ENCODE peak calls at places on chromosomes 2 and 18, in nine cellular contexts. M, L, J, G, B, X, F, S and V are unnamed samples.

GRCh38 chr2:161045726-161046125 is 114.5 kb upstream of the TANK start:
- DNase-seq in M (peak; percentile 52), L (no peak), J (no peak), G (no peak), B (no peak), X (no peak), F (no peak), S (no peak), V (no peak)

GRCh38 chr18:10247402-10248117 is 206.9 kb upstream of the APCDD1 start:
- DNase-seq in M (no peak), L (no peak), J (no peak), G (no peak), B (no peak), X (no peak), F (no peak), S (no peak), V (no peak)

GRCh38 chr2:215882689-215883088 is 130.7 kb downstream of the MREG start:
- DNase-seq in M (no peak), L (no peak), J (no peak), G (no peak), B (no peak), X (no peak), F (no peak), S (no peak), V (no peak)

GRCh38 chr2:112542974-112543760 is 902 bp downstream of the POLR1B start:
- DNase-seq in M (peak; percentile 6), L (no peak), J (no peak), G (no peak), B (no peak), X (no peak), F (no peak), S (no peak), V (peak; percentile 7)

GRCh38 chr2:67879586-67880290 is 183.1 kb downstream of the C1D start:
- DNase-seq in M (peak; percentile 42), L (no peak), J (no peak), G (no peak), B (no peak), X (no peak), F (no peak), S (no peak), V (no peak)

GRCh38 chr2:140975237-140975636 is 1155.6 kb downstream of the LRP1B start:
- DNase-seq in M (peak; percentile 33), L (no peak), J (no peak), G (no peak), B (no peak), X (no peak), F (no peak), S (no peak), V (no peak)

GRCh38 chr2:61255580-61256437 is 93.8 kb downstream of the C2orf74 start:
- DNase-seq in M (peak; percentile 50), L (peak; percentile 58), J (no peak), G (no peak), B (no peak), X (no peak), F (no peak), S (no peak), V (no peak)

GRCh38 chr18:77099501-77100370 is 32.8 kb downstream of the MBP start:
- DNase-seq in M (no peak), L (no peak), J (peak; percentile 42), G (no peak), B (no peak), X (no peak), F (no peak), S (no peak), V (no peak)

GRCh38 chr18:55396267-55396905 is 191.6 kb downstream of the TCF4 start:
- DNase-seq in M (no peak), L (no peak), J (no peak), G (no peak), B (no peak), X (no peak), F (no peak), S (no peak), V (no peak)

GRCh38 chr18:26309283-26309682 is 83.0 kb downstream of the TAF4B start:
- DNase-seq in M (peak; percentile 62), L (no peak), J (no peak), G (no peak), B (no peak), X (no peak), F (no peak), S (no peak), V (no peak)

GRCh38 chr2:25784408-25784807 is 93.9 kb downstream of the ASXL2 start:
- DNase-seq in M (no peak), L (no peak), J (no peak), G (no peak), B (no peak), X (no peak), F (no peak), S (no peak), V (no peak)

GRCh38 chr2:42092084-42092996 is 44.5 kb downstream of the PKDCC start:
- DNase-seq in M (no peak), L (no peak), J (no peak), G (no peak), B (no peak), X (no peak), F (no peak), S (no peak), V (no peak)

GRCh38 chr18:37604032-37604431 is 38.4 kb upstream of the CELF4 start:
- DNase-seq in M (no peak), L (no peak), J (no peak), G (no peak), B (no peak), X (no peak), F (no peak), S (no peak), V (no peak)

GRCh38 chr18:1691860-1692259 is 787.2 kb downstream of the ADCYAP1 start:
- DNase-seq in M (no peak), L (no peak), J (no peak), G (no peak), B (no peak), X (no peak), F (no peak), S (no peak), V (no peak)

GRCh38 chr2:152694161-152694661 is 23.1 kb downstream of the PRPF40A start:
- DNase-seq in M (peak; percentile 30), L (peak; percentile 27), J (no peak), G (no peak), B (no peak), X (no peak), F (no peak), S (no peak), V (no peak)

GRCh38 chr2:96505231-96505889 is at the start of gene NEURL3:
- DNase-seq in M (no peak), L (no peak), J (peak; percentile 45), G (no peak), B (no peak), X (no peak), F (no peak), S (no peak), V (no peak)

GRCh38 chr2:20839052-20839451 is 16.2 kb upstream of the LDAH start:
- DNase-seq in M (no peak), L (no peak), J (no peak), G (no peak), B (no peak), X (no peak), F (no peak), S (no peak), V (no peak)

GRCh38 chr2:202147775-202148174 is 74.7 kb downstream of the KIAA2012 start:
- DNase-seq in M (no peak), L (no peak), J (no peak), G (no peak), B (no peak), X (no peak), F (no peak), S (no peak), V (no peak)

GRCh38 chr2:81650048-81650971 is 1345.8 kb upstream of the LRRTM1 start:
- DNase-seq in M (no peak), L (no peak), J (no peak), G (no peak), B (no peak), X (no peak), F (no peak), S (no peak), V (no peak)

GRCh38 chr2:207251022-207251421 is 85.3 kb upstream of the KLF7 start:
- DNase-seq in M (no peak), L (no peak), J (no peak), G (no peak), B (no peak), X (no peak), F (no peak), S (no peak), V (no peak)

GRCh38 chr2:42139141-42139540 is 30.0 kb upstream of the EML4 start:
- DNase-seq in M (no peak), L (no peak), J (no peak), G (no peak), B (no peak), X (no peak), F (no peak), S (no peak), V (no peak)

GRCh38 chr2:84301717-84302116 is 157.4 kb downstream of the SUCLG1 start:
- DNase-seq in M (no peak), L (no peak), J (no peak), G (no peak), B (no peak), X (no peak), F (no peak), S (no peak), V (no peak)

GRCh38 chr2:172736419-172737174 is 952 bp downstream of the RAPGEF4 start:
- DNase-seq in M (no peak), L (no peak), J (no peak), G (no peak), B (no peak), X (no peak), F (no peak), S (no peak), V (no peak)

GRCh38 chr2:70029814-70030409 is 57.4 kb upstream of the PCBP1 start:
- DNase-seq in M (peak; percentile 79), L (peak; percentile 57), J (peak; percentile 63), G (no peak), B (peak; percentile 51), X (no peak), F (no peak), S (peak; percentile 47), V (no peak)

GRCh38 chr2:164542584-164543021 is 78.7 kb downstream of the GRB14 start:
- DNase-seq in M (no peak), L (peak; percentile 76), J (no peak), G (no peak), B (no peak), X (no peak), F (no peak), S (no peak), V (no peak)

GRCh38 chr18:54119524-54120019 is 104.9 kb downstream of the MBD2 start:
- DNase-seq in M (peak; percentile 58), L (no peak), J (peak; percentile 45), G (no peak), B (peak; percentile 17), X (no peak), F (no peak), S (no peak), V (no peak)

GRCh38 chr2:127175406-127175805 is 44.7 kb downstream of the CYP27C1 start:
- DNase-seq in M (peak; percentile 69), L (no peak), J (peak; percentile 84), G (no peak), B (peak; percentile 71), X (no peak), F (no peak), S (no peak), V (no peak)

GRCh38 chr18:42296723-42297122 is 341.7 kb downstream of the PIK3C3 start:
- DNase-seq in M (peak; percentile 11), L (no peak), J (no peak), G (no peak), B (no peak), X (no peak), F (no peak), S (no peak), V (no peak)

GRCh38 chr2:30335981-30336538 is 104.7 kb downstream of the LBH start:
- DNase-seq in M (no peak), L (no peak), J (no peak), G (no peak), B (no peak), X (no peak), F (no peak), S (no peak), V (no peak)

GRCh38 chr18:36153203-36153602 is 23.5 kb downstream of the ELP2 start:
- DNase-seq in M (peak; percentile 64), L (peak; percentile 32), J (no peak), G (no peak), B (no peak), X (no peak), F (no peak), S (no peak), V (no peak)

GRCh38 chr2:86622409-86622877 is 1.2 kb downstream of the RNF103 start:
- DNase-seq in M (peak; percentile 21), L (no peak), J (peak; percentile 50), G (no peak), B (peak; percentile 36), X (no peak), F (peak; percentile 3), S (peak; percentile 18), V (no peak)